ENCODE peak calls at places on chromosomes 4 and X, in five cellular contexts. O is left ventricle myocardium inferior, Z is psoas muscle, S is NCI-H2081, B is NCI-H1105 treated with DMSO at 0.1 percent for 48 hours. K is an unnamed sample.

GRCh38 chr4:147340111-147340510 is 140.8 kb upstream of the EDNRA start:
- DNase-seq in O (no peak), S (no peak), B (no peak), Z (no peak), K (no peak)

GRCh38 chrX:24260827-24261550 is 52.9 kb downstream of the SUPT20HL2 start:
- DNase-seq in Z (no peak), S (no peak), B (no peak), O (no peak), K (no peak)

GRCh38 chrX:123422875-123423274 is 238.8 kb downstream of the GRIA3 start:
- DNase-seq in O (no peak), Z (no peak), B (no peak), S (peak), K (peak)

GRCh38 chr4:86019906-86020305 is 339.9 kb downstream of the MAPK10 start:
- DNase-seq in S (no peak), B (no peak), O (no peak), Z (no peak), K (no peak)

GRCh38 chrX:397575-397974 is 10.9 kb upstream of the PPP2R3B start:
- DNase-seq in Z (peak), S (no peak), O (peak), B (no peak), K (no peak)

GRCh38 chr4:72326692-72327632 is 242.1 kb downstream of the ADAMTS3 start:
- DNase-seq in B (peak), S (peak), Z (no peak), O (no peak), K (no peak)

GRCh38 chr4:183349673-183350072 is 27.4 kb upstream of the CLDN24 start:
- DNase-seq in O (no peak), B (no peak), Z (no peak), S (no peak), K (peak)

GRCh38 chr4:123616970-123617392 is 220.4 kb downstream of the SPRY1 start:
- DNase-seq in Z (peak), S (peak), O (peak), B (peak), K (peak)

GRCh38 chrX:107565916-107566602 is 62.3 kb upstream of the PRPS1 start:
- DNase-seq in S (peak), O (no peak), B (no peak), Z (no peak), K (no peak)

GRCh38 chrX:49071877-49072711 is 1.7 kb downstream of the PRAF2 start:
- DNase-seq in Z (peak), B (peak), O (peak), S (no peak), K (peak)

GRCh38 chr4:186657766-186658165 is 65.9 kb downstream of the FAT1 start:
- DNase-seq in B (no peak), S (no peak), Z (no peak), O (no peak), K (no peak)